ENCODE peak calls at places on chromosomes 16 and 17, in eight cellular contexts. One of them, this sample, is unnamed.

GRCh38 chr16:56354746-56355145 is 70.6 kb downstream of the AMFR start:
- DNase-seq in DND-41: no peak
- DNase-seq in immature natural killer cell: no peak
- DNase-seq in AG04450: no peak
- DNase-seq in GM13976: no peak
- DNase-seq in astrocyte: no peak
- DNase-seq in amniotic stem cell: no peak
- DNase-seq in NCI-H1105: no peak
- DNase-seq in this sample: no peak

GRCh38 chr16:12998376-12999085 is 97.1 kb downstream of the SHISA9 start:
- DNase-seq in DND-41: no peak
- DNase-seq in immature natural killer cell: no peak
- DNase-seq in AG04450: no peak
- DNase-seq in GM13976: no peak
- DNase-seq in astrocyte: no peak
- DNase-seq in amniotic stem cell: no peak
- DNase-seq in NCI-H1105: no peak
- DNase-seq in this sample: no peak

GRCh38 chr17:70320642-70321345 is 151.5 kb downstream of the KCNJ2 start:
- DNase-seq in DND-41: no peak
- DNase-seq in immature natural killer cell: no peak
- DNase-seq in AG04450: no peak
- DNase-seq in GM13976: no peak
- DNase-seq in astrocyte: peak; percentile 74
- DNase-seq in amniotic stem cell: no peak
- DNase-seq in NCI-H1105: peak; percentile 14
- DNase-seq in this sample: no peak

GRCh38 chr17:28760987-28761562 is 17.3 kb downstream of the TRAF4 start:
- DNase-seq in DND-41: no peak
- DNase-seq in immature natural killer cell: no peak
- DNase-seq in AG04450: no peak
- DNase-seq in GM13976: no peak
- DNase-seq in astrocyte: peak; percentile 51
- DNase-seq in amniotic stem cell: no peak
- DNase-seq in NCI-H1105: no peak
- DNase-seq in this sample: no peak

GRCh38 chr16:89921699-89922476 is 1.3 kb upstream of the TUBB3 start:
- DNase-seq in DND-41: no peak
- DNase-seq in immature natural killer cell: no peak
- DNase-seq in AG04450: peak; percentile 86
- DNase-seq in GM13976: no peak
- DNase-seq in astrocyte: peak; percentile 91
- DNase-seq in amniotic stem cell: peak; percentile 90
- DNase-seq in NCI-H1105: no peak
- DNase-seq in this sample: peak; percentile 47

GRCh38 chr16:3035289-3035971 is 1.3 kb downstream of the BICDL2 start:
- DNase-seq in DND-41: no peak
- DNase-seq in immature natural killer cell: no peak
- DNase-seq in AG04450: no peak
- DNase-seq in GM13976: no peak
- DNase-seq in astrocyte: no peak
- DNase-seq in amniotic stem cell: no peak
- DNase-seq in NCI-H1105: no peak
- DNase-seq in this sample: no peak

GRCh38 chr17:80028030-80028429 is 7.6 kb downstream of the TBC1D16 start:
- DNase-seq in DND-41: no peak
- DNase-seq in immature natural killer cell: no peak
- DNase-seq in AG04450: no peak
- DNase-seq in GM13976: no peak
- DNase-seq in astrocyte: no peak
- DNase-seq in amniotic stem cell: no peak
- DNase-seq in NCI-H1105: peak; percentile 39
- DNase-seq in this sample: no peak

GRCh38 chr17:82287849-82288601 is 14.5 kb upstream of the CSNK1D start:
- DNase-seq in DND-41: no peak
- DNase-seq in immature natural killer cell: no peak
- DNase-seq in AG04450: peak; percentile 48
- DNase-seq in GM13976: no peak
- DNase-seq in astrocyte: peak; percentile 56
- DNase-seq in amniotic stem cell: no peak
- DNase-seq in NCI-H1105: no peak
- DNase-seq in this sample: peak; percentile 90

GRCh38 chr16:54320895-54321294 is 34.3 kb upstream of the IRX3 start:
- DNase-seq in DND-41: no peak
- DNase-seq in immature natural killer cell: no peak
- DNase-seq in AG04450: no peak
- DNase-seq in GM13976: no peak
- DNase-seq in astrocyte: no peak
- DNase-seq in amniotic stem cell: no peak
- DNase-seq in NCI-H1105: no peak
- DNase-seq in this sample: no peak

GRCh38 chr16:66334856-66335255 is 31.6 kb upstream of the CDH5 start:
- DNase-seq in DND-41: no peak
- DNase-seq in immature natural killer cell: no peak
- DNase-seq in AG04450: no peak
- DNase-seq in GM13976: no peak
- DNase-seq in astrocyte: no peak
- DNase-seq in amniotic stem cell: no peak
- DNase-seq in NCI-H1105: no peak
- DNase-seq in this sample: no peak

GRCh38 chr17:79612468-79613194 is 1.8 kb upstream of the RBFOX3 start:
- DNase-seq in DND-41: peak; percentile 59
- DNase-seq in immature natural killer cell: peak; percentile 37
- DNase-seq in AG04450: no peak
- DNase-seq in GM13976: peak; percentile 83
- DNase-seq in astrocyte: no peak
- DNase-seq in amniotic stem cell: no peak
- DNase-seq in NCI-H1105: no peak
- DNase-seq in this sample: peak; percentile 22

GRCh38 chr16:31206776-31207175 is 4.2 kb upstream of the PYCARD start:
- DNase-seq in DND-41: no peak
- DNase-seq in immature natural killer cell: no peak
- DNase-seq in AG04450: no peak
- DNase-seq in GM13976: no peak
- DNase-seq in astrocyte: no peak
- DNase-seq in amniotic stem cell: no peak
- DNase-seq in NCI-H1105: no peak
- DNase-seq in this sample: peak; percentile 23